ENCODE peak calls at places on chromosome 11, in nine cellular contexts. Q is HCT116; H is psoas muscle; S is CD8-positive, alpha-beta memory T cell; Y is substantia nigra; R is heart right ventricle; P is ovary; K is lower lobe of right lung; N is cardiac muscle cell. M is an unnamed sample.

GRCh38 chr11:111939836-111940604 is 2.9 kb downstream of the DIXDC1 start:
- DNase-seq in S (no peak), K (no peak), N (no peak), P (no peak), Q (no peak), Y (no peak), H (no peak), R (no peak), M (no peak)

GRCh38 chr11:26931248-26931631 is 62.7 kb upstream of the FIBIN start:
- DNase-seq in H (no peak), N (no peak), Q (no peak), R (peak; percentile 29), P (no peak), K (no peak), S (no peak), Y (no peak), M (no peak)

GRCh38 chr11:113773092-113773415 is 438 bp downstream of the ZW10 start:
- DNase-seq in S (no peak), P (no peak), Q (no peak), H (no peak), Y (no peak), R (no peak), K (peak; percentile 52), N (peak; percentile 19), M (no peak)

GRCh38 chr11:73273246-73273890 is 1.2 kb downstream of the P2RY6 start:
- DNase-seq in R (no peak), Y (no peak), S (no peak), N (no peak), Q (no peak), K (no peak), P (no peak), H (no peak), M (no peak)

GRCh38 chr11:128222245-128222959 is 365.0 kb downstream of the ETS1 start:
- DNase-seq in Y (no peak), R (no peak), Q (no peak), H (no peak), N (no peak), S (no peak), P (no peak), K (no peak), M (no peak)

GRCh38 chr11:44467413-44467812 is 98.0 kb upstream of the CD82 start:
- DNase-seq in R (no peak), S (no peak), Q (no peak), Y (no peak), H (no peak), P (no peak), K (no peak), N (no peak), M (no peak)

GRCh38 chr11:16606784-16607674 is 131.4 kb upstream of the C11orf58 start:
- DNase-seq in N (peak; percentile 60), P (peak; percentile 54), Y (peak; percentile 57), S (no peak), Q (no peak), H (peak; percentile 47), K (peak; percentile 55), R (peak; percentile 70), M (no peak)

GRCh38 chr11:78110351-78110750 is 29.1 kb downstream of the ALG8 start:
- DNase-seq in R (no peak), Q (no peak), S (no peak), K (no peak), Y (no peak), H (no peak), P (no peak), N (no peak), M (no peak)

GRCh38 chr11:119418759-119419158 is 4.2 kb downstream of the THY1 start:
- DNase-seq in Y (no peak), Q (no peak), S (no peak), H (no peak), P (no peak), K (no peak), R (no peak), N (no peak), M (no peak)

GRCh38 chr11:62502030-62502730 is 44.4 kb downstream of the AHNAK start:
- DNase-seq in P (no peak), H (no peak), R (no peak), K (no peak), S (no peak), Y (no peak), N (no peak), Q (no peak), M (no peak)

GRCh38 chr11:116771935-116772334 is 852 bp downstream of the BUD13 start:
- DNase-seq in S (no peak), H (no peak), Y (no peak), K (no peak), N (no peak), P (no peak), Q (no peak), R (no peak), M (no peak)

GRCh38 chr11:84019576-84020194 is 733.5 kb upstream of the CCDC90B start:
- DNase-seq in Y (no peak), Q (no peak), K (no peak), R (no peak), H (no peak), S (no peak), P (no peak), N (no peak), M (no peak)

GRCh38 chr11:125305346-125305745 is 140.8 kb downstream of the PKNOX2 start:
- DNase-seq in N (no peak), P (no peak), K (no peak), H (no peak), Y (no peak), R (no peak), S (no peak), Q (no peak), M (no peak)

GRCh38 chr11:35114901-35115687 is 23.9 kb upstream of the CD44 start:
- DNase-seq in R (no peak), Q (no peak), H (no peak), P (no peak), S (no peak), N (no peak), Y (no peak), K (no peak), M (no peak)
- H3K27ac ChIP-seq in R (no peak overlapping the region), Q (no peak overlapping the region), H (no peak overlapping the region), P (no peak overlapping the region), S (no peak overlapping the region), N (no peak overlapping the region), Y (no peak overlapping the region), K (no peak overlapping the region), M (peak overlapping the region; percentile 67)

GRCh38 chr11:11141019-11141418 is 212.0 kb downstream of the CSNK2A3 start:
- DNase-seq in R (no peak), Y (no peak), Q (no peak), K (no peak), N (no peak), H (no peak), S (no peak), P (no peak), M (no peak)
- H3K27ac ChIP-seq in R (peak overlapping the region; percentile 9), Y (no peak overlapping the region), Q (no peak overlapping the region), K (no peak overlapping the region), N (no peak overlapping the region), H (no peak overlapping the region), S (no peak overlapping the region), P (no peak overlapping the region), M (peak overlapping the region; percentile 55)

DNA sequence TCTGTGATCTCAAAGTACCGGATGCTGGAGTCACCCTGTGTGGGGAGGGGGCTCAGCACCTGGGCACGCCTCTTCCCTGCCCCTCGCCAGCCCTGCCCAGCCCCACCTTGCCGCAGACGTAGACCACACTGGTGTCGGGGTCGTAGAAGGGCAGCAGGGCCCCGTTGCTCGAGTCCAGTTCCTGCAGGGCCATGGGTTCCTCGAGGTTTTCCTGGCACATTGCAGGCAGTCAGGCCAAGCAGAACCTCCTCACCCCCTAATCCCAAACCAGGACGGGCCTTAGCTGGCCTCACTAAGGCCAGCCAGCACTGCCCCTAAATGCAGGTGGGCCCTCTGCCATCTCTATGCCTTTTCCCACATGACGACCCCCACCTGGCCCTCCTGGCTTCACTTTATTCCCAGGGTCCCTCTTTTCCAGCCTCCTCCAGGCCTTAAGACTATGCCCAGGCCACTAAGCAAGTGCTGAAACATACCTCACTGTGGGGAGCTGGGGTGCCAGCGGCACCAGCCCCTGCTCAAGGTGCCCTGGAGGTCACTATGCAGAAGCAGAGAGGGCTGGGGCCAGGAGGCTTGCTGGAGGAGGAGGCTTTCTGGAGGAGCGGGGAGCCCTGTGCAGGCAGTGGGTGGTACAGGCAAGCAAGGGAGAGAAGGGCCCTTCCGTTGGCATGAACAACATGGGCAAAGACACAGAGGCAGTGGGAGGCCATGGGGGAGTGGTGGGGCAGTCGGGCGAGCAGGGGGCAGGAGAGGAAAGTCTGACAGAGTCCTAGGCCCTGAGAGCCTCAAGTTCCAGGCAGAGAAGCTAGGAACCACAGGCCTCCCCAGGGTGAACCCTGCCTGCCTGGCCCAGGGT is 2.8 kb downstream of the CORO1B start:
- DNase-seq in S (no peak), H (no peak), Y (no peak), R (no peak), Q (no peak), N (no peak), K (no peak), P (no peak), M (no peak)
- H3K27ac ChIP-seq in S (no peak overlapping the region), H (peak overlapping the region; percentile 36), Y (no peak overlapping the region), R (peak overlapping the region; percentile 57), Q (peak overlapping the region; percentile 26), N (no peak overlapping the region), K (peak overlapping the region; percentile 53), P (no peak overlapping the region), M (peak overlapping the region; percentile 79)

GRCh38 chr11:122424636-122425035 is 230.9 kb upstream of the UBASH3B start:
- DNase-seq in S (no peak), K (no peak), H (no peak), Y (no peak), R (no peak), Q (no peak), N (no peak), P (no peak), M (no peak)
- H3K27ac ChIP-seq in S (no peak overlapping the region), K (no peak overlapping the region), H (no peak overlapping the region), Y (no peak overlapping the region), R (no peak overlapping the region), Q (no peak overlapping the region), N (no peak overlapping the region), P (no peak overlapping the region), M (no peak overlapping the region)

GRCh38 chr11:19398772-19399542 is 158.2 kb upstream of the E2F8 start:
- DNase-seq in P (peak; percentile 37), Y (no peak), Q (no peak), H (peak; percentile 49), K (no peak), N (no peak), S (no peak), R (no peak), M (no peak)

GRCh38 chr11:19400296-19400695 is 159.6 kb upstream of the E2F8 start:
- DNase-seq in P (no peak), Q (no peak), Y (no peak), N (no peak), H (no peak), K (no peak), R (no peak), S (no peak), M (no peak)

GRCh38 chr11:19395050-19395449 is 154.3 kb upstream of the E2F8 start:
- DNase-seq in Q (no peak), Y (no peak), N (no peak), H (no peak), R (no peak), S (no peak), P (no peak), K (no peak), M (no peak)

GRCh38 chr11:19394525-19395016 is 153.8 kb upstream of the E2F8 start:
- DNase-seq in H (no peak), N (no peak), R (no peak), P (no peak), Y (no peak), K (no peak), S (no peak), Q (no peak), M (no peak)

DNA sequence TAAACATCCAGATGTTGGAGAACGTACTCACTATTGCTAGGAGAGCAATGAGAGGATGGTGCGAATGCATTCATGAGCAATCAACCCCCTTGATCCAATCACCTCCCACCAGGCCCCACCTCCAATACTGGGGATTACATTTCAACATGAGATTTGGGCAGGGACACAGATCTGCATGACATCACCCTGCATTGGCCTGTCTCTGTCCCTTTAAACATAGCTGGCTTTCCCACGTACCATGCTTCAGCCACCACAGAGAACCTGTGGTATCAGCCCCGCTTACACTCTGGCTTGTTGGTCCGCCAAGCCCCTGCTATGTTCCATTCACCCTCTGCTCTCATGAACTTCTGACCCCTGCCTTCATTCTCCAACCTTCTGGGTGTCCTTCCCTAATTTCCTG is 157.5 kb upstream of the E2F8 start:
- DNase-seq in H (no peak), P (no peak), R (no peak), Y (no peak), N (no peak), Q (no peak), K (no peak), S (no peak), M (no peak)
- H3K27ac ChIP-seq in H (no peak overlapping the region), P (no peak overlapping the region), R (no peak overlapping the region), Y (no peak overlapping the region), N (no peak overlapping the region), Q (no peak overlapping the region), K (no peak overlapping the region), S (no peak overlapping the region), M (peak overlapping the region; percentile 59)

M was measured in esophagus squamous epithelium.